ENCODE peak calls at places on chromosome 10, in six cellular contexts. N, Q, U, L, F and J are unnamed samples.

GRCh38 chr10:47403401-47404318 is 19.6 kb upstream of the ZNF488 start:
- DNase-seq in L (peak), Q (peak), U (no peak), F (no peak), N (peak), J (no peak)

GRCh38 chr10:114925675-114926204 is 12.3 kb upstream of the TRUB1 start:
- DNase-seq in N (peak), F (no peak), Q (no peak), L (no peak), U (no peak), J (no peak)

GRCh38 chr10:24681476-24682088 is 42.1 kb downstream of the ARHGAP21 start:
- DNase-seq in N (peak), Q (no peak), F (no peak), L (no peak), U (no peak), J (peak)

GRCh38 chr10:92387289-92387940 is 96.4 kb downstream of the MARCHF5 start:
- DNase-seq in Q (no peak), F (no peak), L (no peak), U (no peak), N (peak), J (peak)

GRCh38 chr10:32417906-32418547 is 27.9 kb upstream of the CCDC7 start:
- DNase-seq in L (peak), U (no peak), N (peak), F (no peak), Q (no peak), J (no peak)

GRCh38 chr10:90592903-90593302 is 264.9 kb downstream of the HTR7 start:
- DNase-seq in N (peak), F (no peak), L (no peak), U (peak), Q (no peak), J (peak)

GRCh38 chr10:109934958-109935793 is 11.9 kb upstream of the XPNPEP1 start:
- DNase-seq in N (peak), Q (no peak), F (no peak), U (peak), L (no peak), J (peak)

GRCh38 chr10:97058521-97058920 is 127.2 kb downstream of the SLIT1 start:
- DNase-seq in F (no peak), L (no peak), N (no peak), Q (peak), U (peak), J (no peak)

GRCh38 chr10:5888843-5889623 is 660 bp downstream of the ANKRD16 start:
- DNase-seq in F (peak), Q (peak), N (peak), U (peak), L (peak), J (peak)

GRCh38 chr10:49140306-49141175 is 6.7 kb upstream of the FAM170B start:
- DNase-seq in U (no peak), L (no peak), F (no peak), N (no peak), Q (no peak), J (no peak)

GRCh38 chr10:104077282-104078151 is 8.2 kb downstream of the COL17A1 start:
- DNase-seq in N (no peak), U (no peak), L (no peak), F (no peak), Q (no peak), J (no peak)

GRCh38 chr10:16765532-16766365 is 51.5 kb downstream of the RSU1 start:
- DNase-seq in Q (no peak), U (no peak), F (no peak), N (no peak), L (no peak), J (no peak)

GRCh38 chr10:72175166-72175565 is 40.6 kb upstream of the ANAPC16 start:
- DNase-seq in F (no peak), Q (no peak), N (peak), U (no peak), L (no peak), J (no peak)

GRCh38 chr10:24493168-24493567 is 230.5 kb downstream of the ARHGAP21 start:
- DNase-seq in N (no peak), Q (no peak), U (no peak), F (no peak), L (no peak), J (no peak)

GRCh38 chr10:92244796-92245195 is 46.1 kb downstream of the CPEB3 start:
- DNase-seq in N (no peak), F (no peak), U (no peak), L (no peak), Q (no peak), J (no peak)

GRCh38 chr10:44926771-44927751 is 15.9 kb downstream of the TMEM72 start:
- DNase-seq in U (no peak), F (no peak), Q (no peak), N (peak), L (no peak), J (no peak)

GRCh38 chr10:61752111-61753011 is 89.6 kb downstream of the CABCOCO1 start:
- DNase-seq in L (no peak), N (peak), F (no peak), U (no peak), Q (no peak), J (no peak)

GRCh38 chr10:17213646-17214349 is 12.3 kb upstream of the TRDMT1 start:
- DNase-seq in F (no peak), L (no peak), U (no peak), N (no peak), Q (no peak), J (no peak)

GRCh38 chr10:100600218-100600617 is 64.5 kb downstream of the HIF1AN start:
- DNase-seq in Q (no peak), L (no peak), U (no peak), N (no peak), F (no peak), J (no peak)

GRCh38 chr10:123139521-123140163 is 3.9 kb downstream of the HMX3 start:
- DNase-seq in U (no peak), Q (no peak), F (peak), N (peak), L (no peak), J (peak)

GRCh38 chr10:88541116-88541626 is 41.9 kb downstream of the RNLS start:
- DNase-seq in Q (no peak), U (no peak), N (peak), F (no peak), L (no peak), J (no peak)

GRCh38 chr10:98748298-98748697 is 301.6 kb upstream of the HPS1 start:
- DNase-seq in U (no peak), N (peak), Q (no peak), F (no peak), L (no peak), J (peak)

DNA sequence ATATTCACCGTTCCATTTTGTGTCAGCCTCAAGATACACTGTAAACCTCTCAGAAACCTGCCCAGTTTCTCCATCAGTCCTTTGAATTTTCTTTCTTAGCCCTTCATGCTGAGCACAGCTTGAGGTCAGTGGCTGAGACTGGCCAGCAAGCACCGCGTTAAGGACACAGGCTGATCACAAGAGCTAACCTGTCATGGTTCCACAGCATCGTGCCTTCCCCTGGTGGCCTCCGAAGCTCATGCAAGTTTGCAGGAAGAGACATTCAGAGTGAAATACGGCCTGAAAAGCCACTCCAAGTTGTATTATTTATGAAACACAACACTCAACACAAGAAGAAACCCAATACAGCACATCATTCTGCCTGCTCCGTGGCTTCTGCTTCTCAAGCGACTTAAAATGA is 57.0 kb upstream of the PFKP start:
- DNase-seq in Q (no peak), L (no peak), N (no peak), F (no peak), U (no peak), J (no peak)
- TF ChIP-seq CTCF in Q (no peak), L (no peak), N (no peak), F (no peak), U (no peak), J (no peak)

DNA sequence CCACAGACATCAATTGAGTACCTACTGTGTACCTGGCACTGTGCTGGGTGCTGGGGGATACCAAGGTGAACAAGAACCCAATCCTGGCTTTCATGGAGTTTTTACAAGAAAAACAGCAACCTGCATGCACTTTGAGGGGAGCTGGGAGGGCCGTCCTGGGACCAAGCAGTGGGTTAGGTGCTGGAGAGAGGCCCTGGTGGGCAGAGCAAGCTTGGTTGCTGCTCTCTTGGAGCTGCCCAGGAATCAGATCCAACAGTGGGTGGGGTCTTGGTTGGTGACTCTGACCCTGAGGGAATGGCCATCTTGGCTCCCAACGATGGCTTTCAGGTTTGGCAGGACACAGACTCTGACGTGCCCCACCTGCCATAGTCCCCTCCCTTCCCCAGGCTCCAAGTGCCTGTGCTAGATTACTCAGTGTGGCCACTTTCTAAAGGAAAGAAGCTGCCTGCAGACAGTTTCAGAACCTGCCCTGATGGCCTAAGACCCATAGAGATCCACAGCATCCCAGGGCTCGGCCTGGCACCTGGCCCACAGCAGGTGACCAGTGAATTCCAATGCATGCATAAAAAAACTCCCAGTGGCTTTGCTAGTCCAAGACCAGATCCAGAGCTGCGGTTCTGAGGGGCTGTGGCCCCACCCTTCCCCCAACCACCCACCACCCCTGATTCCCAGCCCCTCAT is 118.5 kb downstream of the RGS10 start:
- DNase-seq in F (no peak), Q (no peak), N (no peak), U (peak), L (no peak), J (no peak)
- H3K27ac ChIP-seq in F (no peak), Q (no peak), N (no peak), U (no peak), L (no peak), J (no peak)

DNA sequence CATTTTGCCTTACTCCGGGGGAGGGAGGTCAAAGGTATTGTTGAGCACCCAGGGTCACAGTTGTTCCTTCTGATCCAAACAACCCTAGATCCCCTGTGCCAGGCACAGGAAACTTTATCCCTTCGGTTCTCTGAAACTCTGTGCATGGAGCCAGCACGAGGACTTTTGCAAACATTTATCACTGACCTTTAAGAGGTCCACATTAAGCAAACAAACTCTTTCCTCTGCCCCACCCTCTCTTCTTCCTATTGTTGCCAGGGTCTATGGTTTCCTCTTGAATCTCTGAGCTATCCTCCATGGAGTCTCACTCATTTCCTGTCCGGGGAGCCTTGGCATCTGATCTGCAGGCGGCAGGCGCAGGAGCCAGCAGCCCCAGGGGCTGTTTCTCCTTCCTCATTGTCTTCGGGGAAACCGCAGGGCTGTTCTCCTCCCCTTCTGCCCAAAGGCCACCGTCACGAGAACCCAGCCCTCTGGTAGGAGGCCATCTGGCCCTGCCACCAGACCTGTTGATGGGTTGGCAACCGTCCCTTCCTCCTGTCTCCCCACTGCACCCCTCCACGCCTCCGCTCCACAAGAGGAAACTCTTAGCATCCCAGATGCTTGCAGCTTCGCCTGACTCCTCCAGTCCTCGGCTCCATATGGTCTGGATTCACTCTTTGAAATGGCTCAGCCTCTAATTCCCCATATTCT is 327.3 kb upstream of the NRP1 start:
- DNase-seq in U (peak), N (peak), L (peak), Q (peak), F (peak), J (no peak)
- TF ChIP-seq CTCF in U (no peak), N (no peak), L (no peak), Q (no peak), F (no peak), J (no peak)

DNA sequence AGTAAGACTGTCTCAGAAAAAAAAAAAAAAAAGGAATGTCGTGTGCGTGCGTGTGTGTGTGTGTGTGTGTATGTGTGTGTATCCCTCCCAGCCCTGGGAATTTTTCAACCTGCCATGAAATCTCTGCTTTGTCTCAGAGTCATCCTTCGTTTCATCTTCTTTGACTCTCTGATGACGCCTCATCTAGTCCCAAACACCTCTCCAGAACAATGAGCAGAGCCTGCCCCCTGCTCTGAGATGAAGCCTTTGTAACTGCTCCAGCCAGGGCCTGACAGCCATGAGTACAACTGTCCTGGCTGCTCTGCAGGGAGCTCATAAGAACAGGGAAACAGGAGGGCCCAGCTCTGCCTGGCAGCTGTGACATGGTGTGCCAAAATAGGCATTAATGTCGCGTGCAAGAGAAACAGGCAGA is 149.5 kb downstream of the FAM107B start:
- DNase-seq in Q (no peak), U (no peak), N (no peak), F (no peak), L (no peak), J (no peak)
- H3K27ac ChIP-seq in Q (no peak), U (no peak), N (peak), F (peak), L (no peak), J (no peak)

DNA sequence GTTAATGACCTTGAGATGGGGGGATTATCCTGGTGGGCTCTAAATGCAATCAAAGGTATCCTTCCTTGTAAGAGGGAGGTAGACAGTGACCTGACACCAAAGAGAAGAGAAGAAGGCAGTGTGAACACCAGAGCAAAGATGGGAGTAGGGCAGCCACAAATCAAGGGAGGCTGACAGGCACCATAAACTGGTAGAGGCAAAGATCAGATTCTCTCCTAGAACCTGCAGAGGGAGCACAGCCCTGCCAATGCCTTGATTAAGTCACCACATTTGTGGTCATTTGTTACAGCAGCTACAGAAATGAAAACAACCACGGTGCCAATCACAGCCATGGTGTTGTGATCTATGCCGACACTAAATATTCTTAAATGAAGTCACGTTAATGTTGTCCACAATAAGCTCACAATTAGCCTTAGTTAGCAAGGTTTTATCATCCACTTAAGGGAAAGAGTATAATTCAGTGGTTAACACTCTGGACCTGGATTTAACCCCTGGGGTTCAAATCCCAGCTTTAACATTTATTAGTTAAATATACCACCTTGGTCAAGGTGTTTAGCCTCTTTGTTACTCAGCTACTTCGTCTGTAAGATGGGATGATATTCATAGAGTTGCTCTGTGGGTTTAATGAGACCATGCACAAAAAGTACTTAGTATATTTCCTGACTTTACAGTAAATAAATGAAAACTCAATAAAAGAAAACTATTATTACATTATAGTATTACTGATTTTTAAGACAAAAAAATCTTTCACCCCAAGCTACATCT is 70.8 kb downstream of the SGMS1 start:
- DNase-seq in U (no peak), N (peak), L (no peak), F (peak), Q (no peak), J (peak)
- TF ChIP-seq CTCF in U (no peak), N (peak), L (no peak), F (peak), Q (peak), J (peak)

GRCh38 chr10:69497611-69498390 is 46.5 kb downstream of the TSPAN15 start:
- DNase-seq in U (peak), Q (peak), F (no peak), L (no peak), N (no peak), J (no peak)

GRCh38 chr10:69496352-69497234 is 45.3 kb downstream of the TSPAN15 start:
- DNase-seq in U (no peak), Q (peak), N (no peak), F (no peak), L (peak), J (no peak)

GRCh38 chr10:69495666-69496065 is 44.4 kb downstream of the TSPAN15 start:
- DNase-seq in Q (peak), F (no peak), N (no peak), L (no peak), U (no peak), J (no peak)

GRCh38 chr10:69498711-69499471 is 47.6 kb downstream of the TSPAN15 start:
- DNase-seq in N (no peak), L (no peak), U (peak), Q (peak), F (no peak), J (no peak)

GRCh38 chr10:69497235-69497561 is 45.9 kb downstream of the TSPAN15 start:
- DNase-seq in U (no peak), L (no peak), F (no peak), Q (peak), N (no peak), J (no peak)
- H3K27ac ChIP-seq in U (no peak), L (no peak), F (peak), Q (no peak), N (no peak), J (no peak)